ENCODE peak calls at places on chromosomes 5 and 9, in six cellular contexts. Q, V, M, N, S and O are unnamed samples.

GRCh38 chr9:136765041-136765440 is 723 bp upstream of the LCN15 start:
- DNase-seq in Q (no peak), V (peak), M (no peak), N (no peak), S (no peak), O (no peak)

GRCh38 chr5:22070151-22070550 is 783.0 kb downstream of the CDH12 start:
- DNase-seq in Q (no peak), V (no peak), M (no peak), N (peak), S (no peak), O (no peak)

GRCh38 chr9:81393985-81394811 is 295.1 kb downstream of the TLE1 start:
- DNase-seq in Q (no peak), V (no peak), M (no peak), N (no peak), S (no peak), O (no peak)

GRCh38 chr5:115600771-115601170 is 1.5 kb downstream of the TICAM2 start:
- DNase-seq in Q (no peak), V (no peak), M (no peak), N (no peak), S (no peak), O (no peak)

GRCh38 chr5:35458824-35459207 is 158.8 kb upstream of the SPEF2 start:
- DNase-seq in Q (no peak), V (no peak), M (no peak), N (peak), S (no peak), O (no peak)

GRCh38 chr9:130985029-130985428 is 23.9 kb upstream of the LAMC3 start:
- DNase-seq in Q (no peak), V (no peak), M (no peak), N (no peak), S (no peak), O (no peak)

GRCh38 chr9:120950421-120951388 is 24.1 kb upstream of the TRAF1 start:
- DNase-seq in Q (no peak), V (no peak), M (no peak), N (no peak), S (no peak), O (no peak)

GRCh38 chr5:2112128-2112808 is 229.5 kb upstream of the IRX4 start:
- DNase-seq in Q (no peak), V (no peak), M (no peak), N (no peak), S (no peak), O (no peak)

GRCh38 chr9:123551636-123552203 is 195.7 kb downstream of the CRB2 start:
- DNase-seq in Q (no peak), V (no peak), M (no peak), N (no peak), S (no peak), O (no peak)

GRCh38 chr5:91381134-91381773 is 1.9 kb downstream of the ARRDC3 start:
- DNase-seq in Q (no peak), V (no peak), M (no peak), N (no peak), S (no peak), O (no peak)

GRCh38 chr5:97245371-97245770 is 62.3 kb upstream of the RIOK2 start:
- DNase-seq in Q (no peak), V (no peak), M (no peak), N (no peak), S (no peak), O (peak)

GRCh38 chr5:108249785-108250100 is 132.2 kb downstream of the FBXL17 start:
- DNase-seq in Q (no peak), V (no peak), M (no peak), N (no peak), S (no peak), O (no peak)

GRCh38 chr9:127557998-127558546 is 54.0 kb upstream of the STXBP1 start:
- DNase-seq in Q (no peak), V (no peak), M (no peak), N (no peak), S (no peak), O (no peak)

GRCh38 chr5:83513491-83513890 is 41.9 kb downstream of the VCAN start:
- DNase-seq in Q (no peak), V (no peak), M (no peak), N (no peak), S (no peak), O (no peak)

GRCh38 chr5:58944221-58944620 is 361.3 kb downstream of the RAB3C start:
- DNase-seq in Q (no peak), V (no peak), M (no peak), N (no peak), S (no peak), O (no peak)

GRCh38 chr5:67115238-67115637 is 81.4 kb downstream of the CD180 start:
- DNase-seq in Q (no peak), V (no peak), M (no peak), N (no peak), S (no peak), O (no peak)

GRCh38 chr5:115778417-115778816 is 38.0 kb downstream of the CDO1 start:
- DNase-seq in Q (no peak), V (no peak), M (no peak), N (no peak), S (no peak), O (no peak)

GRCh38 chr9:74570879-74571512 is 73.9 kb downstream of the RORB start:
- DNase-seq in Q (peak), V (no peak), M (peak), N (no peak), S (no peak), O (peak)

GRCh38 chr9:115596743-115597080 is 478.8 kb upstream of the TNC start:
- DNase-seq in Q (no peak), V (no peak), M (no peak), N (no peak), S (no peak), O (no peak)

GRCh38 chr9:120755827-120756434 is 37.3 kb downstream of the FBXW2 start:
- DNase-seq in Q (peak), V (peak), M (peak), N (peak), S (peak), O (peak)

GRCh38 chr9:76459691-76460635 is 981 bp downstream of the GCNT1 start:
- DNase-seq in Q (peak), V (peak), M (no peak), N (peak), S (peak), O (peak)

GRCh38 chr9:28471261-28471660 is 898.0 kb upstream of the C9orf72 start:
- DNase-seq in Q (no peak), V (no peak), M (no peak), N (no peak), S (no peak), O (no peak)

GRCh38 chr5:171724771-171725609 is 60.6 kb upstream of the SMIM23 start:
- DNase-seq in Q (no peak), V (no peak), M (no peak), N (no peak), S (no peak), O (no peak)

GRCh38 chr5:139061856-139062255 is 136.3 kb downstream of the SIL1 start:
- DNase-seq in Q (no peak), V (peak), M (no peak), N (no peak), S (no peak), O (no peak)

GRCh38 chr5:11878846-11879245 is 25.4 kb downstream of the CTNND2 start:
- DNase-seq in Q (no peak), V (no peak), M (no peak), N (no peak), S (no peak), O (no peak)

GRCh38 chr5:160173-160510 is 31.2 kb upstream of the LRRC14B start:
- DNase-seq in Q (no peak), V (peak), M (no peak), N (peak), S (no peak), O (peak)

GRCh38 chr5:176778921-176779465 is 31.4 kb upstream of the UNC5A start:
- DNase-seq in Q (no peak), V (peak), M (no peak), N (no peak), S (no peak), O (no peak)

DNA sequence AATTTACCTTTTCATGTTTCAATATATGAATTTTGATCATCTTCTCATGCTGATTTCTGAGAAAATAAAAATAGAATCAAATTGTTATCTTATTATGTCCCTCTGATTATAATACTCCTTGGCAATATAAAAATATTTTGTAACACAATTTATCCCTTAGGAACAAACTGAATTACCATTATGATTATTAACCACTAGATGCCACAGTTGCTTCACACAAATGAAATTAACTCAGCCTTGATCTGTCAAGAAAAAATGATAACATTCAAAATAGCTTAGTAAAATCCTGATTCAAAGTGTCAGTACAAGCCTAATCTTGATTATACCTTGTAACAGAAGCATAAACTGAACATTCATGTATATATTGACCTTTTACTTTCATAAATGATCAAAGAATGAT is 4.8 kb upstream of the CHSY3 start:
- DNase-seq in Q (no peak), V (no peak), M (no peak), N (no peak), S (no peak), O (no peak)
- TF ChIP-seq CTCF in Q (peak), V (no peak), M (peak), N (no peak), S (peak), O (no peak)

GRCh38 chr9:35599763-35600604 is 5.1 kb upstream of the TESK1 start:
- DNase-seq in Q (no peak), V (peak), M (no peak), N (no peak), S (no peak), O (no peak)
- TF ChIP-seq CTCF in Q (no peak), V (peak), M (no peak), N (no peak), S (peak), O (no peak)

DNA sequence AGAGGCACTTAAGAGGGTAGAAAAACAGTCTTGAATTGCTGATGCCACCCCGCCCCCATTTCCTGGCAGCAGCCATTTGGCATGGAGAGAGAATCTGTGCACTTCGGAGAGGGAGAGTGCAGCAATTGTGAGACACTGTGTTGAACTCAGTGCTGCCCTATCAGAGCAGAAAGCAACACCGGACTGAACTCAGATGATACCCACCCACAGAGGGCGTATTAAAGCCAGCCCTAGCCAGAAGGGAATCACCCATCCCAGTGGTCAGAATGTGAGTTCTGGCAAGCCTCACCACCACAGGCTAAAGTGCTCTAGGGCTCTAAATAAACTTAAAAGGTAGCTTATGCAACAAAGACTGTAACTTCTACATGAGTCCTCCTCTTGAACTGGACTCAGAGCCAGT is 88.4 kb upstream of the RGS7BP start:
- DNase-seq in Q (no peak), V (peak), M (no peak), N (no peak), S (no peak), O (no peak)
- TF ChIP-seq CTCF in Q (no peak), V (peak), M (no peak), N (no peak), S (no peak), O (no peak)

GRCh38 chr5:160797020-160797419 is 55.0 kb downstream of the ATP10B start:
- DNase-seq in Q (no peak), V (no peak), M (no peak), N (no peak), S (no peak), O (no peak)

GRCh38 chr5:160799160-160799559 is 52.9 kb downstream of the ATP10B start:
- DNase-seq in Q (no peak), V (no peak), M (no peak), N (no peak), S (no peak), O (no peak)

GRCh38 chr5:160805376-160805775 is 46.6 kb downstream of the ATP10B start:
- DNase-seq in Q (no peak), V (no peak), M (no peak), N (no peak), S (no peak), O (no peak)

GRCh38 chr5:160800375-160800774 is 51.6 kb downstream of the ATP10B start:
- DNase-seq in Q (no peak), V (no peak), M (no peak), N (no peak), S (no peak), O (no peak)

GRCh38 chr5:160802567-160802966 is 49.4 kb downstream of the ATP10B start:
- DNase-seq in Q (no peak), V (no peak), M (no peak), N (no peak), S (no peak), O (no peak)
- TF ChIP-seq CTCF in Q (no peak), V (no peak), M (no peak), N (no peak), S (peak), O (no peak)

DNA sequence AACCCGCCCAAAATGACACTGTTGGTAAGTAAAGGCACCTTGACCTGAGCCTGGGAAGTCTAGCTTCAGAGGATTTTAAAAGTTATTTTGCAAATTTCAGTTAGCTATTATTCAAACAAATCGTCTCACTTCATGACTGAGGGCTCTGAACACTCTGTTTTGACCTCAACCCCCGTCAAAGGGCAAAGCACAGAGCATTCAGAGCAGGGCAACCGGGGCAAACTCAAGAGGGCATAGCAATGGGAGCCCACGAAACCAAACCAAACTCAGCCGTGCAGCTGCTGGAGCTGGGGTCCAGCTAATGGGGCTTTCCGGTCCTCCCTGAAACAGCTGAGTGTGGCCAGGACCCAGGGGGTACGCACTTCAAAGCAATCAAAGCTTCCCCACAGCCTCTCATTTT is 1.6 kb downstream of the C9 start:
- DNase-seq in Q (no peak), V (no peak), M (no peak), N (no peak), S (no peak), O (no peak)
- TF ChIP-seq CTCF in Q (no peak), V (no peak), M (no peak), N (no peak), S (no peak), O (no peak)

DNA sequence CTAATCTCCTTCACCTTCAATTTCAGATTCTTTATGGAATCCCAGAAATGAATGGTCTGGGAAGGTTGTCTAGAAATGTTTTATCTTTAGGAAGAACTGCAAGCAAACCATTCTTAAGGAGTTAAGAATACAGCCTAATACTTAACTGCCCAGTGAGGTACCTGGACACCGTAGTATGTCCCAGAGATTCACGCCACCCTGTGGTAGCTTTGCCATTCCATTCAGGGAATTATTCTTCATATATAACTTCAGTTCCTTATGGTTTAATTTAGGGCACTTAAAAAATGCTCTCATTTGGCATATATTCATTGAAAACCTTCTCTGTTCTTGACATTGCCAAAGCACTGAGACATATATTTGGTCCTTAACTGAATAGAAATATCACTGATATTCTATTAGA is 49.7 kb downstream of the ACTBL2 start:
- DNase-seq in Q (no peak), V (no peak), M (no peak), N (no peak), S (no peak), O (no peak)
- TF ChIP-seq CTCF in Q (no peak), V (peak), M (peak), N (peak), S (peak), O (no peak)

DNA sequence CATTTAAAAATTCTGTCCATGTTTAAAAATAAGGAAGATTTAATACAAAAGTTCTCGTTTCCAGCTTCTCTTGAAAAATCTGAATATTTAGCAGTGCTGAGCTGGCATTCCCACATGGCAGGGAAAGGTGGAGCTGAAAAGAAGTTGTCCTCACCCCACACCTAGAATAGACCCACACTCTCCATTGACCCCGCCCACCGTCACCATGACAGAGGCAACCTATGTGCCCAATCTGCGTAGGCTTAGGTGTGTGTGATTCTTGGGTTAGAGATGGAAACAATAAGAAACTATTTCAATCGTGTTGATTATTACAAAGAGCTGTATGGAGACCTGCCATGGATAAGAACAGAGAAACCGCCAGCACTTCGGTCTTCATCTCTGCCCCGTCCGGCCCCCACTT is 8.9 kb upstream of the STK32A start:
- DNase-seq in Q (no peak), V (no peak), M (no peak), N (no peak), S (no peak), O (no peak)
- TF ChIP-seq CTCF in Q (no peak), V (no peak), M (no peak), N (no peak), S (no peak), O (no peak)

GRCh38 chr5:4058899-4059298 is 463.3 kb downstream of the IRX1 start:
- DNase-seq in Q (no peak), V (peak), M (no peak), N (no peak), S (no peak), O (no peak)
- TF ChIP-seq CTCF in Q (no peak), V (no peak), M (no peak), N (no peak), S (no peak), O (no peak)